ENCODE peak calls at places on chromosomes 7 and 10, in seven cellular contexts. C is transverse colon; L is PC-3; Z is naive thymus-derived CD4-positive, alpha-beta T cell; M is breast epithelium; F is heart left ventricle; W is upper lobe of right lung. B is an unnamed sample.

GRCh38 chr10:133245439-133246235 is 8.0 kb downstream of the VENTX start:
- DNase-seq in C (peak; percentile 59), L (no peak), Z (no peak), M (no peak), F (no peak), W (no peak), B (peak; percentile 70)

GRCh38 chr10:116697816-116698215 is 44.5 kb downstream of the HSPA12A start:
- DNase-seq in C (no peak), L (no peak), Z (no peak), M (no peak), F (no peak), W (no peak), B (no peak)

GRCh38 chr10:132522521-132523411 is 14.8 kb upstream of the INPP5A start:
- DNase-seq in C (peak; percentile 6), L (no peak), Z (no peak), M (peak; percentile 43), F (no peak), W (no peak), B (peak; percentile 22)

GRCh38 chr10:8688881-8689280 is 634.4 kb downstream of the GATA3 start:
- DNase-seq in C (no peak), L (no peak), Z (no peak), M (no peak), F (no peak), W (no peak), B (no peak)

GRCh38 chr7:136953386-136953785 is 84.9 kb downstream of the CHRM2 start:
- DNase-seq in C (no peak), L (peak; percentile 67), Z (no peak), M (no peak), F (no peak), W (no peak), B (no peak)

GRCh38 chr7:18200855-18201254 is 173.2 kb upstream of the PRPS1L1 start:
- DNase-seq in C (no peak), L (no peak), Z (no peak), M (no peak), F (no peak), W (no peak), B (no peak)

GRCh38 chr7:18458830-18459229 is 36.7 kb upstream of the HDAC9 start:
- DNase-seq in C (no peak), L (no peak), Z (no peak), M (no peak), F (no peak), W (no peak), B (no peak)

GRCh38 chr10:43322769-43323168 is 48.7 kb upstream of the FXYD4 start:
- DNase-seq in C (peak; percentile 91), L (peak; percentile 11), Z (peak; percentile 63), M (peak; percentile 81), F (peak; percentile 90), W (peak; percentile 94), B (peak; percentile 88)

GRCh38 chr10:92747600-92747999 is 57.8 kb downstream of the HHEX start:
- DNase-seq in C (peak; percentile 32), L (no peak), Z (peak; percentile 1), M (no peak), F (no peak), W (no peak), B (no peak)

GRCh38 chr7:88095-88926 is 104.1 kb upstream of the FAM20C start:
- DNase-seq in C (no peak), L (no peak), Z (no peak), M (no peak), F (no peak), W (no peak), B (no peak)

GRCh38 chr7:129785457-129786178 is 167.1 kb downstream of the UBE2H start:
- DNase-seq in C (no peak), L (no peak), Z (no peak), M (no peak), F (no peak), W (no peak), B (no peak)
- H3K4me3 ChIP-seq in C (peak overlapping the region; percentile 21), L (no peak overlapping the region), Z (peak overlapping the region; percentile 46), M (no peak overlapping the region), F (no peak overlapping the region), W (no peak overlapping the region), B (no peak overlapping the region)

GRCh38 chr7:24842449-24843241 is 85.4 kb upstream of the GSDME start:
- DNase-seq in C (no peak), L (peak; percentile 23), Z (no peak), M (no peak), F (no peak), W (no peak), B (no peak)
- H3K27ac ChIP-seq in C (no peak overlapping the region), L (peak overlapping the region; percentile 14), Z (no peak overlapping the region), M (no peak overlapping the region), F (no peak overlapping the region), W (no peak overlapping the region), B (no peak overlapping the region)

GRCh38 chr7:50676079-50676478 is 106.6 kb downstream of the GRB10 start:
- DNase-seq in C (no peak), L (no peak), Z (no peak), M (no peak), F (no peak), W (no peak), B (no peak)

GRCh38 chr7:50679218-50680007 is 103.3 kb downstream of the GRB10 start:
- DNase-seq in C (no peak), L (peak; percentile 76), Z (peak; percentile 27), M (no peak), F (no peak), W (no peak), B (no peak)

GRCh38 chr7:50677279-50677996 is 105.3 kb downstream of the GRB10 start:
- DNase-seq in C (no peak), L (no peak), Z (no peak), M (no peak), F (no peak), W (no peak), B (no peak)

GRCh38 chr7:50676754-50677153 is 105.9 kb downstream of the GRB10 start:
- DNase-seq in C (no peak), L (no peak), Z (no peak), M (no peak), F (no peak), W (no peak), B (no peak)

DNA sequence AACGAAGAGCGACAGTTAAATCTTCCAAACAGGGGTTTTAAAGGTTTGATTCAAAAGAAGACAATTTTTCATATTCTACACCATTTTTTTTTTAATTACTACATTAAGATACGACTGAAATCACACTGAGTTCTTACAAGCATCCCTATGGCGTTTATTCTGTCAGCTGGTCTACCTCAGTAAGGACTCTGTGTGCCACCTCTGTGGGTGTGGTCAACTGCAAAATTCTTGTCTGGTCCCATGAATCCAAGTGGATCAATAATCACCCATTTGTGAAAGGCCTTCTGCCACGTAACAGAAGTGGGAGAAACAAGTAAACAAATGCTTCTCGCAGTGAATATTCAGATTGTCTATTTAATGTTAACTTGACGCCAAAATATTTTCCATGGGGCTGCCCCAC is 104.1 kb downstream of the GRB10 start:
- DNase-seq in C (no peak), L (no peak), Z (no peak), M (no peak), F (no peak), W (no peak), B (no peak)
- H3K4me3 ChIP-seq in C (no peak overlapping the region), L (no peak overlapping the region), Z (no peak overlapping the region), M (no peak overlapping the region), F (no peak overlapping the region), W (no peak overlapping the region), B (no peak overlapping the region)

DNA sequence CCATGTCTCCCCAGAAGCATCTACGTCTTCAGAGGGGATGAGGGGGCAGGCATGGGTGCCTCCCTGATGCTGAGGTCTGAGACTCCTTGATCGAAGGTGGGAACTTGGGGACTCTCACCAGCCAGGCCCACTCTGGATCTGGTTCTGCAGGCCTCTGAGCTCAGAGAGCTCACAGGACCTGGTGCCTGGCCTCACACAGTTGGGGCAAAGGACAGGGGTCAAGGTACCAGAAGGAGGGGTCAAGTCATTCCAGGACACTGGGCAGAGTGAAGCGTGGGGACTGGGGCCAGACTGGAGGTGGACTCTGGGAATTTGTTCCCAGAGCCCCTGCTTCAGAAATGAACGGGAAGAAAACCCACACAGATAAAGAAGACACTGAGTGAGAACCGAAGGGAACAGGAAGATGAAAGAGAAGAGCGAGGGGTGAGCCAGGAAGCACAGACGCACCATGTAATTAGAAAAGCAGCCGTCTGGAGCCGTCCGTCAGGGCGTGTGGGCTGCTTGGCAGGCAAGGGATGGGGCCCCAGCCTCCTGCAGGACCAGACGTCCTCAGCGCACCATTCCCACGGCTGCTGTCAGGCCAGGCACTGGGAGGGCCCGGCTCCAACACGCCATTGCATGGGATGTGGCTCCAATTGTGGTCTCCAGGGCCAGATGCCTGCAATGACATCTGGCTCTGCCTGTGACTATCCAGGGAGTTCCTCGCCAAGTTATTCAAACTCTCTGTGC is 47.7 kb downstream of the ZCCHC24 start:
- DNase-seq in C (no peak), L (no peak), Z (no peak), M (no peak), F (peak; percentile 83), W (no peak), B (no peak)
- H3K27ac ChIP-seq in C (no peak overlapping the region), L (no peak overlapping the region), Z (no peak overlapping the region), M (peak overlapping the region; percentile 85), F (peak overlapping the region; percentile 83), W (peak overlapping the region; percentile 91), B (peak overlapping the region; percentile 80)

GRCh38 chr10:104327745-104328635 is 10.3 kb downstream of the ITPRIP start:
- DNase-seq in C (no peak), L (peak; percentile 80), Z (no peak), M (peak; percentile 49), F (peak; percentile 76), W (no peak), B (peak; percentile 57)

GRCh38 chr10:104328636-104328915 is 9.7 kb downstream of the ITPRIP start:
- DNase-seq in C (no peak), L (no peak), Z (no peak), M (peak; percentile 46), F (no peak), W (no peak), B (no peak)

GRCh38 chr10:104330168-104331117 is 7.8 kb downstream of the ITPRIP start:
- DNase-seq in C (peak; percentile 54), L (peak; percentile 42), Z (no peak), M (peak; percentile 52), F (peak; percentile 70), W (no peak), B (peak; percentile 71)

GRCh38 chr10:104329754-104330153 is 8.5 kb downstream of the ITPRIP start:
- DNase-seq in C (no peak), L (peak; percentile 76), Z (no peak), M (peak; percentile 22), F (no peak), W (no peak), B (no peak)

DNA sequence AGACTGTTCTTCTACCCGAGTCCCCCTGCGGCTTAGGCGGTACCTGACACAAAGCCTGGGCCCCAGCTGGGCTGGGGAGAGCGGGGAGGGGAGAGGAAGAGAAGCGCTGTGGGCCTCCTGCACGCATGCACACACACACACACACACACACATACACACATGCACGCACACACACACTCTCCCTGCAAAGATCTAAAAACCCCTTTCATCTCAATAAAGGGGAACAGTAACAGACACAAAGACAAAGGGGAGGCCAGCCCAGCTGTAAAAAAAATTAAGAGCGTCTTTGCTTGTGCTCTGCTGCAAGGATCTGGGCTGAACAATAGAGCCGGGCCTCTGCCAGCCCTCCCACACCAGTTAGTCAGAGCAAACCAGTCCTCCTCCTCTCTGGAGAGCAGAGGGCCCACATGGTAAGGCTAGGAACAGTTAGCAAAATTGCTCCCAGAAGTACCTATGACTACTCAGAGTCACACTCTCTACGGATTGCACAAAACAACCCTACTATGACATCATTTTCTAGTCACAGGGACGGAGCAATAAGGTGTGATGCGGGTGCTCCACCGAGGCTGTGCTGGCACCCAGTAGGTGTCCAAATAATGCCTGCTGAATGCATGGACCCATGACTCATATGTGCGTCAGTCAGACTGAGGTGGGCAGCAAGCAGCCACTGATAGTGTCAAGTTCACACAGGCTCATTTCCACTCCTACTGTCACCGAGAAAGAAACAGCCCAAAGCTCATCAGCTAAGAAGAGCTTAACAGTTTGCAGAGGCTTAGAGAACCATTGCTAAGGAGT is 9.2 kb downstream of the ITPRIP start:
- DNase-seq in C (no peak), L (peak; percentile 90), Z (peak; percentile 79), M (peak; percentile 51), F (peak; percentile 73), W (no peak), B (peak; percentile 70)
- H3K4me3 ChIP-seq in C (peak overlapping the region; percentile 15), L (peak overlapping the region; percentile 56), Z (peak overlapping the region; percentile 51), M (peak overlapping the region; percentile 3), F (peak overlapping the region; percentile 38), W (peak overlapping the region; percentile 14), B (peak overlapping the region; percentile 3)

GRCh38 chr10:103111918-103112877 is 80.9 kb downstream of the NT5C2 start:
- DNase-seq in C (no peak), L (no peak), Z (no peak), M (no peak), F (no peak), W (no peak), B (no peak)
- H3K27ac ChIP-seq in C (peak overlapping the region; percentile 62), L (no peak overlapping the region), Z (no peak overlapping the region), M (peak overlapping the region; percentile 72), F (peak overlapping the region; percentile 74), W (peak overlapping the region; percentile 28), B (peak overlapping the region; percentile 35)

B was measured in ovary.